ENCODE peak calls at places on chromosomes 6 and 20, in ten cellular contexts. D, F, Z, U, X, Y, G, O, S and V are unnamed samples.

GRCh38 chr20:59248031-59248684 is 52.3 kb upstream of the EDN3 start:
- DNase-seq in D (no peak), F (no peak), Z (no peak), U (no peak), X (no peak), Y (no peak), G (no peak), O (peak), S (no peak), V (no peak)

GRCh38 chr6:108453601-108454157 is 107.0 kb upstream of the FOXO3 start:
- DNase-seq in D (no peak), F (no peak), Z (no peak), U (no peak), X (no peak), Y (no peak), G (no peak), O (peak), S (no peak), V (no peak)

GRCh38 chr6:125486881-125487280 is 185.1 kb upstream of the HDDC2 start:
- DNase-seq in D (no peak), F (no peak), Z (no peak), U (no peak), X (no peak), Y (no peak), G (no peak), O (no peak), S (no peak), V (no peak)

GRCh38 chr6:17754254-17754653 is 47.5 kb upstream of the NUP153 start:
- DNase-seq in D (no peak), F (no peak), Z (no peak), U (no peak), X (no peak), Y (no peak), G (no peak), O (no peak), S (no peak), V (no peak)

GRCh38 chr20:63060057-63060991 is 53.6 kb upstream of the BHLHE23 start:
- DNase-seq in D (no peak), F (peak), Z (no peak), U (no peak), X (no peak), Y (no peak), G (no peak), O (peak), S (no peak), V (peak)

GRCh38 chr20:25043499-25044260 is 14.3 kb downstream of the ACSS1 start:
- DNase-seq in D (no peak), F (no peak), Z (no peak), U (no peak), X (no peak), Y (no peak), G (no peak), O (no peak), S (no peak), V (no peak)

GRCh38 chr6:6649824-6650349 is 61.4 kb downstream of the LY86 start:
- DNase-seq in D (no peak), F (no peak), Z (no peak), U (no peak), X (no peak), Y (no peak), G (no peak), O (no peak), S (no peak), V (no peak)

GRCh38 chr6:125793863-125794262 is 3.1 kb downstream of the NCOA7 start:
- DNase-seq in D (no peak), F (no peak), Z (no peak), U (no peak), X (no peak), Y (no peak), G (no peak), O (no peak), S (no peak), V (no peak)

GRCh38 chr20:64056889-64057627 is 5.9 kb upstream of the TCEA2 start:
- DNase-seq in D (no peak), F (peak), Z (no peak), U (peak), X (no peak), Y (no peak), G (no peak), O (no peak), S (no peak), V (no peak)

GRCh38 chr6:159121387-159121955 is 47.7 kb upstream of the FNDC1 start:
- DNase-seq in D (no peak), F (no peak), Z (no peak), U (no peak), X (no peak), Y (no peak), G (no peak), O (no peak), S (peak), V (no peak)

GRCh38 chr6:11292837-11293236 is 60.4 kb upstream of the NEDD9 start:
- DNase-seq in D (no peak), F (no peak), Z (no peak), U (no peak), X (no peak), Y (no peak), G (no peak), O (peak), S (no peak), V (no peak)

GRCh38 chr6:116741571-116741970 is 23.9 kb downstream of the FAM162B start:
- DNase-seq in D (no peak), F (no peak), Z (no peak), U (no peak), X (no peak), Y (no peak), G (no peak), O (no peak), S (no peak), V (no peak)

GRCh38 chr6:30763155-30763617 is 18.8 kb upstream of the IER3 start:
- DNase-seq in D (no peak), F (no peak), Z (no peak), U (no peak), X (no peak), Y (no peak), G (no peak), O (no peak), S (no peak), V (no peak)

GRCh38 chr6:166469426-166469961 is 86.8 kb upstream of the MPC1 start:
- DNase-seq in D (no peak), F (no peak), Z (no peak), U (no peak), X (no peak), Y (no peak), G (no peak), O (no peak), S (no peak), V (no peak)